ENCODE peak calls at places on chromosome 18, in five cellular contexts. N is H54, M is WERI-Rb-1, D is heart left ventricle, U is HFF-Myc. B is an unnamed sample.
A peak's percentile ranks its signal among the peaks of the same experiment; 100 is the strongest.

GRCh38 chr18:57542801-57543427 is 43.6 kb downstream of the FECH start:
- DNase-seq in N (no peak), M (peak; percentile 43), D (no peak), U (peak; percentile 90), B (no peak)

GRCh38 chr18:79585395-79586370 is 93.9 kb upstream of the CTDP1 start:
- DNase-seq in N (no peak), M (peak; percentile 9), D (peak; percentile 2), U (no peak), B (no peak)

GRCh38 chr18:42471886-42472285 is 516.9 kb downstream of the PIK3C3 start:
- DNase-seq in N (no peak), M (no peak), D (no peak), U (no peak), B (no peak)

GRCh38 chr18:51278045-51278649 is 80.7 kb upstream of the MEX3C start:
- DNase-seq in N (peak; percentile 30), M (peak; percentile 81), D (peak; percentile 16), U (peak; percentile 7), B (no peak)

GRCh38 chr18:3040183-3040582 is 27.2 kb upstream of the LPIN2 start:
- DNase-seq in N (no peak), M (no peak), D (no peak), U (no peak), B (no peak)

GRCh38 chr18:778194-779007 is 33.6 kb downstream of the YES1 start:
- DNase-seq in N (no peak), M (no peak), D (no peak), U (no peak), B (no peak)

GRCh38 chr18:56130481-56130880 is 507.9 kb downstream of the TXNL1 start:
- DNase-seq in N (no peak), M (no peak), D (no peak), U (no peak), B (no peak)

GRCh38 chr18:30280861-30281470 is 761.6 kb downstream of the DSC3 start:
- DNase-seq in N (no peak), M (peak; percentile 22), D (no peak), U (peak; percentile 29), B (peak; percentile 1)

GRCh38 chr18:28995319-28995718 is 818.4 kb upstream of the CDH2 start:
- DNase-seq in N (no peak), M (peak; percentile 10), D (no peak), U (no peak), B (no peak)

GRCh38 chr18:76914796-76915195 is 92.4 kb downstream of the ZNF236 start:
- DNase-seq in N (no peak), M (no peak), D (no peak), U (no peak), B (no peak)

GRCh38 chr18:64409511-64409910 is 260.6 kb upstream of the LINC00305 start:
- DNase-seq in N (no peak), M (no peak), D (no peak), U (no peak), B (peak; percentile 1)

GRCh38 chr18:5238371-5238758 is 41.3 kb upstream of the AKAIN1 start:
- DNase-seq in N (no peak), M (peak; percentile 28), D (peak; percentile 37), U (no peak), B (no peak)

GRCh38 chr18:33270297-33270696 is 170.2 kb downstream of the CCDC178 start:
- DNase-seq in N (no peak), M (no peak), D (no peak), U (no peak), B (no peak)

GRCh38 chr18:74524097-74524496 is 10.2 kb upstream of the CNDP1 start:
- DNase-seq in N (no peak), M (no peak), D (peak; percentile 49), U (no peak), B (no peak)

GRCh38 chr18:50080932-50081560 is 113.9 kb downstream of the MYO5B start:
- DNase-seq in N (no peak), M (no peak), D (no peak), U (no peak), B (no peak)

GRCh38 chr18:79575891-79576685 is 103.5 kb upstream of the CTDP1 start:
- DNase-seq in N (no peak), M (peak; percentile 52), D (peak; percentile 48), U (peak; percentile 71), B (no peak)

GRCh38 chr18:63832470-63832869 is 55.0 kb upstream of the SERPINB2 start:
- DNase-seq in N (no peak), M (no peak), D (no peak), U (no peak), B (no peak)

GRCh38 chr18:55343396-55344073 is 244.5 kb downstream of the TCF4 start:
- DNase-seq in N (no peak), M (no peak), D (no peak), U (no peak), B (no peak)

GRCh38 chr18:46462523-46462922 is 194.5 kb downstream of the LOXHD1 start:
- DNase-seq in N (no peak), M (peak; percentile 66), D (no peak), U (no peak), B (no peak)

GRCh38 chr18:24397131-24397693 is 412 bp downstream of the OSBPL1A start:
- DNase-seq in N (peak; percentile 15), M (peak; percentile 31), D (peak; percentile 30), U (no peak), B (no peak)

B was measured in CD4-positive, CD25-positive, alpha-beta regulatory T cell.